ENCODE peak calls at places on chromosomes 13 and 19, in four cellular contexts. P is adrenal gland, W is Kasumi-1, X is D341Med. J is an unnamed sample.

GRCh38 chr19:54422136-54422535 is 6.9 kb downstream of the TTYH1 start:
- DNase-seq in X (peak; percentile 43), W (no peak), P (no peak), J (no peak)

GRCh38 chr19:58020129-58020528 is 13.7 kb upstream of the ZSCAN1 start:
- DNase-seq in P (no peak), X (no peak), W (no peak), J (no peak)

GRCh38 chr19:48636859-48637448 is at the start of gene DBP:
- DNase-seq in P (peak; percentile 72), X (peak; percentile 42), W (no peak), J (no peak)

GRCh38 chr19:48819366-48819816 is 8.6 kb upstream of the BCAT2 start:
- DNase-seq in W (no peak), P (peak; percentile 95), X (no peak), J (no peak)

GRCh38 chr13:40207110-40207478 is 459.3 kb downstream of the FOXO1 start:
- DNase-seq in W (no peak), X (no peak), P (no peak), J (no peak)

GRCh38 chr13:102878491-102878890 is 32.7 kb downstream of the ERCC5 start:
- DNase-seq in P (no peak), X (no peak), W (no peak), J (no peak)

GRCh38 chr19:31253816-31254551 is 95.3 kb downstream of the TSHZ3 start:
- DNase-seq in P (no peak), W (no peak), X (no peak), J (no peak)

GRCh38 chr19:35134601-35135091 is at the start of gene LGI4:
- DNase-seq in X (no peak), P (no peak), W (no peak), J (no peak)

GRCh38 chr19:53177986-53178385 is 15.2 kb downstream of the ZNF665 start:
- DNase-seq in X (no peak), W (no peak), P (no peak), J (no peak)

GRCh38 chr19:8881512-8881911 is 49.3 kb downstream of the MBD3L1 start:
- DNase-seq in P (no peak), X (no peak), W (no peak), J (no peak)

GRCh38 chr13:99086869-99087129 is 108.9 kb upstream of the DOCK9 start:
- DNase-seq in W (no peak), P (peak; percentile 37), X (no peak), J (no peak)

GRCh38 chr19:1247747-1248453 is 483 bp upstream of the MIDN start:
- DNase-seq in W (peak; percentile 55), P (peak; percentile 91), X (no peak), J (peak; percentile 58)

GRCh38 chr19:57599377-57599760 is 316 bp upstream of the ZNF530 start:
- DNase-seq in P (no peak), W (no peak), X (no peak), J (no peak)

GRCh38 chr19:34313188-34313587 is 51.8 kb upstream of the GPI start:
- DNase-seq in P (no peak), X (no peak), W (no peak), J (no peak)

GRCh38 chr19:51040151-51040550 is 5.3 kb upstream of the KLK12 start:
- DNase-seq in P (no peak), X (no peak), W (no peak), J (no peak)

GRCh38 chr13:26946675-26947342 is 186.2 kb upstream of the GPR12 start:
- DNase-seq in X (peak; percentile 50), P (no peak), W (peak; percentile 46), J (peak; percentile 88)

GRCh38 chr13:41428155-41428554 is 29.2 kb upstream of the RGCC start:
- DNase-seq in W (no peak), P (no peak), X (no peak), J (no peak)

GRCh38 chr19:7673995-7674667 is 2.8 kb upstream of the MCEMP1 start:
- DNase-seq in X (peak; percentile 92), P (peak; percentile 43), W (peak; percentile 51), J (peak; percentile 90)

GRCh38 chr13:64718116-64718515 is 2512.0 kb downstream of the PCDH9 start:
- DNase-seq in X (no peak), W (no peak), P (no peak), J (no peak)

GRCh38 chr13:79432086-79432485 is 26.0 kb upstream of the RBM26 start:
- DNase-seq in X (no peak), P (no peak), W (no peak), J (no peak)

GRCh38 chr19:33796164-33797100 is at the start of gene KCTD15:
- DNase-seq in P (no peak), X (peak; percentile 81), W (peak; percentile 6), J (peak; percentile 80)

GRCh38 chr13:80133631-80134083 is 207.3 kb downstream of the SPRY2 start:
- DNase-seq in X (no peak), P (no peak), W (no peak), J (no peak)

GRCh38 chr19:33678796-33679195 is 57.0 kb downstream of the CHST8 start:
- DNase-seq in W (no peak), P (peak; percentile 31), X (no peak), J (no peak)

GRCh38 chr13:42702726-42703125 is 78.7 kb upstream of the FAM216B start:
- DNase-seq in X (no peak), P (no peak), W (no peak), J (no peak)

GRCh38 chr13:40536443-40537113 is 129.9 kb downstream of the FOXO1 start:
- DNase-seq in W (no peak), X (no peak), P (peak; percentile 71), J (no peak)

GRCh38 chr13:44768233-44768632 is 192.1 kb upstream of the TSC22D1 start:
- DNase-seq in P (no peak), W (peak; percentile 49), X (no peak), J (no peak)

GRCh38 chr19:35495107-35496064 is 5.1 kb upstream of the KRTDAP start:
- DNase-seq in W (peak; percentile 61), P (peak; percentile 60), X (peak; percentile 92), J (peak; percentile 73)

GRCh38 chr13:102548811-102549210 is 48.0 kb upstream of the TPP2 start:
- DNase-seq in W (no peak), P (no peak), X (no peak), J (no peak)

GRCh38 chr13:114110091-114110829 is 22.2 kb downstream of the RASA3 start:
- DNase-seq in P (peak; percentile 17), X (no peak), W (peak; percentile 85), J (no peak)

GRCh38 chr13:35283856-35284255 is 192.6 kb downstream of the MAB21L1 start:
- DNase-seq in W (no peak), X (no peak), P (no peak), J (peak; percentile 67)